ENCODE peak calls at places on chromosome 1, in five cellular contexts. C is H1, F is neuronal stem cell, X is trophoblast cell, D is mesenchymal stem cell. J is an unnamed sample.

GRCh38 chr1:59908084-59908483 is 18.5 kb downstream of the CYP2J2 start:
- DNase-seq in X (no peak), F (no peak), C (no peak), D (no peak), J (no peak)

GRCh38 chr1:9282436-9282955 is 10.2 kb upstream of the SPSB1 start:
- DNase-seq in F (no peak), D (no peak), C (no peak), X (no peak), J (no peak)

GRCh38 chr1:90671736-90672135 is 45.4 kb downstream of the BARHL2 start:
- DNase-seq in X (no peak), C (no peak), F (no peak), D (no peak), J (no peak)

GRCh38 chr1:15799004-15799867 is 8.2 kb downstream of the UQCRHL start:
- DNase-seq in D (peak; percentile 99), C (no peak), X (peak; percentile 94), F (no peak), J (peak; percentile 66)

GRCh38 chr1:29975036-29975694 is 738.8 kb downstream of the PTPRU start:
- DNase-seq in X (no peak), C (peak; percentile 81), F (peak; percentile 72), D (peak; percentile 5), J (peak; percentile 73)

GRCh38 chr1:45685308-45686080 is 839 bp downstream of the GPBP1L1 start:
- DNase-seq in D (peak; percentile 40), F (no peak), X (no peak), C (no peak), J (no peak)

GRCh38 chr1:115432061-115432460 is 94.0 kb upstream of the NGF start:
- DNase-seq in X (no peak), D (peak; percentile 42), C (no peak), F (no peak), J (no peak)

GRCh38 chr1:14740016-14740415 is 141.5 kb downstream of the KAZN start:
- DNase-seq in D (no peak), X (no peak), C (no peak), F (no peak), J (peak; percentile 49)

GRCh38 chr1:40760984-40761383 is 22.6 kb upstream of the KCNQ4 start:
- DNase-seq in F (no peak), C (no peak), X (no peak), D (no peak), J (no peak)

GRCh38 chr1:226362891-226363447 is 44.9 kb downstream of the PARP1 start:
- DNase-seq in F (no peak), C (no peak), D (no peak), X (peak; percentile 39), J (no peak)

GRCh38 chr1:92482665-92483441 is 3.9 kb downstream of the GFI1 start:
- DNase-seq in F (peak; percentile 37), X (no peak), D (no peak), C (peak; percentile 77), J (peak; percentile 56)

GRCh38 chr1:9874959-9875635 is 35.0 kb downstream of the CTNNBIP1 start:
- DNase-seq in F (peak; percentile 86), D (peak; percentile 75), C (peak; percentile 92), X (peak; percentile 42), J (peak; percentile 87)

GRCh38 chr1:55428944-55429931 is 214.1 kb upstream of the USP24 start:
- DNase-seq in C (no peak), X (peak; percentile 97), F (no peak), D (peak; percentile 97), J (peak; percentile 38)

GRCh38 chr1:40691538-40692428 is at the start of gene NFYC:
- DNase-seq in F (peak; percentile 99), C (peak; percentile 97), X (peak; percentile 99), D (peak; percentile 99), J (peak; percentile 98)

GRCh38 chr1:24643362-24644346 is 552 bp downstream of the SRRM1 start:
- DNase-seq in D (peak; percentile 24), C (no peak), X (no peak), F (no peak), J (no peak)

GRCh38 chr1:46181343-46182260 is 5.3 kb upstream of the P3R3URF start:
- DNase-seq in D (no peak), C (no peak), X (peak; percentile 46), F (no peak), J (no peak)

GRCh38 chr1:94614980-94615379 is 73.4 kb upstream of the F3 start:
- DNase-seq in D (no peak), C (no peak), F (no peak), X (no peak), J (no peak)

GRCh38 chr1:160167580-160167979 is 16.2 kb downstream of the ATP1A4 start:
- DNase-seq in F (no peak), C (no peak), X (no peak), D (no peak), J (no peak)

GRCh38 chr1:12040457-12041051 is 21.3 kb downstream of the MIIP start:
- DNase-seq in D (peak; percentile 70), C (no peak), F (peak; percentile 17), X (no peak), J (no peak)

GRCh38 chr1:32623775-32624174 is 26.6 kb downstream of the ZBTB8OS start:
- DNase-seq in D (no peak), C (no peak), X (no peak), F (no peak), J (no peak)

DNA sequence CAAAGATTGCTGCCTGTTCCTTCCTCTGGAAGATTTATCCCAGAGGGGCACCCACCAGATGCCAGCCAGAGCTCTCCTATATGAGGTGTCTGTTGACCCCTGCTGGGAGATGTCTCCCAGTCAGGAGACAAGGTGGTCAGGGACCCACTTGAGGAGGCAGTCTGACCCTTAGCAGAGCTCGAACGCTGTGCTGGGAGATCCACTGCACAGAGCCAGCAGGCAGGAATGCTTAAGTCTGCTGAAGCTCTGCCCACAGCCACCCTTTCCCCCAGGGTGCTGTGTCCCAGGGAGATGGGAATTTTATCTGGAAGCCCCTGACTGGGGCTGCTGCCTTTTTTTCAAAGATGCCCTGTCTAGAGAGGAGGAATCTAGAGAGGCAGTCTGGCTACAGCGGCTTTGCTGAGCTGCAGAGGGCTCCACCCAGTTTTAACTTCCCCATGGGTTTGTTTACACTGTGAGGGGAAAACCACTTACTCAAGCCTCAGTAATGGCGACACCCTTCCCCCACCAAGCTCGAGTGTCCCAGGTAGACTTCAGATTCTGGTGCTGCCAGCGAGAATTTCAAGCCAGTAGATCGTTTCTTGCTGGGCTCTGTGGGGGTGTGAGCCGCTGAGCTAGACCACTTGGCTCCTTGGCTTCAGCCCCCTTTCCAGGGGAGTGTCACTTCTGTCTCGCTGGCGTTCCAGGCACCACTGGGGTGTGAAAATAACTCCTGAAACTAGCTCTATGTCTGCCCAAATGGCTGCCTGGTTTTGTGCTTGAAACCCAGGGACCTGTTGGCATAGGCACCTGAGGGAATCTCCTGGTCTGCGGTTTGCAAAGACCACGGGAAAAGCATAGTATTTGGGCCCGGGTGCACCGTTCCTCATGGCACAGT is 51.1 kb upstream of the PDC start:
- DNase-seq in C (no peak), D (peak; percentile 26), F (no peak), X (no peak), J (no peak)
- H4K91ac ChIP-seq in C (no peak overlapping the region), D (no peak overlapping the region), F (no peak overlapping the region), X (no peak overlapping the region), J (no peak overlapping the region)

GRCh38 chr1:109819906-109820305 is 56.2 kb upstream of the EPS8L3 start:
- DNase-seq in X (no peak), C (no peak), F (no peak), D (no peak), J (peak; percentile 9)

GRCh38 chr1:109816975-109817535 is 53.3 kb upstream of the EPS8L3 start:
- DNase-seq in X (no peak), C (no peak), F (no peak), D (no peak), J (peak; percentile 14)

GRCh38 chr1:109817881-109818280 is 54.2 kb upstream of the EPS8L3 start:
- DNase-seq in C (peak; percentile 13), D (no peak), X (no peak), F (no peak), J (no peak)

GRCh38 chr1:109819365-109819764 is 55.6 kb upstream of the EPS8L3 start:
- DNase-seq in D (no peak), F (no peak), C (peak; percentile 38), X (no peak), J (peak; percentile 18)

DNA sequence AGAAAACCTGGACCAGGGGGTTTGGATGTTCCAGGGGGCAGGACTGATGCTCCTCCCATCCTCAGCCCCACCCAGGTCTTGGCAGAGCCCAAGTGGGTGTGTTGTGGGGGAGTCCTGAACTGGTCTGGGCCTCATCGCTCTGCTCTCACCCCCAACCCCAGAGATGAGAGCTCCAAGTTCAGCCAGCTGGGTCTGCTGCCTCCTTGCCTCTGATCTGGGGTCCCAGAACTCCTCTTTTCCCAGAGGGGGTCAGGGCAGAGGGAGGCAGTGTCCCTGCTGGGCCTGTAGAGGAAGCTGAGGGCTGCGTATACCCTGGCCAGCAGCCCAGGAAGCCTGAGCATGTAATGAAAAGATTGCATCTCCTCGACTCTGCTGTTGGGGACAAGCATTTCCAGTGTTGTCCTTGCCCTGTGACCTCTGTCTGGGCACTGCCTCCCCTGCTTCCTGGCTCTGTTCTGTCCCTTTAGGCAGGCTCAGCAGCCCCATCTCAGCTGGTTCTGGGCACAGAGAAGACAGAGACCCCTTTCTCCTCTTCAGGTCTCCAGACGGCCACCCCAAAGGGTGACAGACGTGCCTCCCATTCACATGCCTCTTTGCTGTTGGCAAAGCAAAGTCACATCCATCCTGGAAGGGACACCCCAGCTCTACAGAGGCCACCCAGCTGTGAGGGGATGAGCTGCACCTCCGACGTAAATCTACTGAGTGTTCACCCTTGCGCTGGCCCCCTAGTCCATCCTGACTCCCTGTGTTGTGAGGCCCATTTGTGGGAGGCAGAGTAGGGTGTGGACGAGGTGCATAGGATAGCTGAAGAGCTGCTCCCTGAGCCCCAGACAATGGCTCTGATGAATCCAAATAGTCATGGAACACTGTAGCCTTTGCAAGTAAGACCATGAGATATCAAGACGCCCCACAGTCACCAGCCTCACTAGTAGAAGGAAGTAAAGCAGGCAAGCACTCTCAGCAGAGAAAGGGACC is 54.9 kb upstream of the EPS8L3 start:
- DNase-seq in X (no peak), D (no peak), F (no peak), C (peak; percentile 31), J (peak; percentile 17)
- H2BK12ac ChIP-seq in X (no peak overlapping the region), D (peak overlapping the region; percentile 17), F (no peak overlapping the region), C (no peak overlapping the region), J (no peak overlapping the region)

DNA sequence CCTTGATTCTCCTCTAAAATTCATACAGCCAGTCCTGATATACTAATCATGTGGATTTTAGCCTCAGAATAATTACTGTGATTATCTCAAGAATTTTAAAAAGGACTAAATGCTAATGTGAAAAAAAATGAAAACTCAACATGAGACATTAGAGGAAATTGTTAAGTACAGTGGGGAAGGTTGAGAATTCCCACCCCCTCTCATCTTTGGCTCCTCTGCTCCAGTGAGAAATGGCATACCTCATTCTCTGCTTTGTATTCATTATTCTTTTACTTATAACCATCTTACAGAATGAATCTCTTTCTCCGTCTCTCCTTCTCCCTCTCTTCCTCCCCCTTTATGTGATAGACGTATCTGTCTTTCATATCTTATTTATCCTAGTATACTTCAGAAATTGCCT is 70.9 kb downstream of the DIRAS3 start:
- DNase-seq in F (no peak), X (no peak), D (no peak), C (no peak), J (no peak)
- H3K4me2 ChIP-seq in F (no peak overlapping the region), X (no peak overlapping the region), D (no peak overlapping the region), C (no peak overlapping the region), J (no peak overlapping the region)

DNA sequence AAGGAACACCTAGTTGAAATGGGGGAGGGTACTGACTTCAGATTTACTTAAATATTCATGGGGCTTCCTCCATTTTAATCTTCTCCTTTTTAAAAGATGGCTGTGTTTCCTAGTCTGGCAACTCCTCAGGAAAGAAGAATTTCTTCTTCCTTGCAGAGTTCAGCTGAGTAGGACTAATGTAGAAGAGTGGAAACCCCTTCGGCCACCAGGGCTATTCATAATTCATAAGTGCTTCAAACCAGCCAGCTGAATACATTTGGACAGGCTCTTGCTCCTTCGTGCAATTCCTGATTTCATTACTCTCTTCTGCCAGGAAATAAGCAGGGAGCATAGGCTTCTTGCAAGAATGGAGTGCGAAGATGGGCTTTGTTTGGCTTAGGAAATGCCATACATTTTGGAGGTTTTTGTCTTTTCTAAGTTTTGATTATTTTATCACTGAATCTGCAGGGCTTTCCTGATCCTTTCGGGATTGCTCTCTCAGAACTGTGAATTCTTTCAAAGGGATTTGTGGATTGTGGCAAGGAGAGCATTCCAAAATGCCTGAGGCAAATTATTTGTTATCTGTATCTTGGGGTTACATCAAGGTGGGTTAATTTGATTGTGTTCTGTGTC is 179.5 kb upstream of the SGIP1 start:
- DNase-seq in X (peak; percentile 3), D (peak; percentile 41), C (no peak), F (no peak), J (no peak)
- H4K91ac ChIP-seq in X (no peak overlapping the region), D (no peak overlapping the region), C (peak overlapping the region; percentile 8), F (no peak overlapping the region), J (no peak overlapping the region)